ENCODE peak calls at places on chromosome 2, in five cellular contexts. One of them, this sample, is unnamed.

GRCh38 chr2:174779361-174779928 is 15.2 kb upstream of the CHRNA1 start:
- DNase-seq in LoVo: no peak
- DNase-seq in SK-N-MC: no peak
- DNase-seq in tibial artery: no peak
- DNase-seq in ovary: no peak
- DNase-seq in this sample: no peak

GRCh38 chr2:159639712-159640111 is 23.4 kb upstream of the BAZ2B start:
- DNase-seq in LoVo: no peak
- DNase-seq in SK-N-MC: no peak
- DNase-seq in tibial artery: no peak
- DNase-seq in ovary: no peak
- DNase-seq in this sample: no peak

GRCh38 chr2:127528487-127528886 is 2.2 kb upstream of the IWS1 start:
- DNase-seq in LoVo: no peak
- DNase-seq in SK-N-MC: no peak
- DNase-seq in tibial artery: no peak
- DNase-seq in ovary: no peak
- DNase-seq in this sample: no peak

GRCh38 chr2:69634197-69634821 is 9.2 kb downstream of the AAK1 start:
- DNase-seq in LoVo: no peak
- DNase-seq in SK-N-MC: no peak
- DNase-seq in tibial artery: no peak
- DNase-seq in ovary: no peak
- DNase-seq in this sample: no peak

GRCh38 chr2:176565641-176566323 is 296.5 kb downstream of the MTX2 start:
- DNase-seq in LoVo: no peak
- DNase-seq in SK-N-MC: no peak
- DNase-seq in tibial artery: peak
- DNase-seq in ovary: no peak
- DNase-seq in this sample: no peak

GRCh38 chr2:175468699-175469098 is 287.2 kb upstream of the ATP5MC3 start:
- DNase-seq in LoVo: no peak
- DNase-seq in SK-N-MC: no peak
- DNase-seq in tibial artery: no peak
- DNase-seq in ovary: no peak
- DNase-seq in this sample: no peak

GRCh38 chr2:39778233-39778632 is 825 bp downstream of the THUMPD2 start:
- DNase-seq in LoVo: no peak
- DNase-seq in SK-N-MC: no peak
- DNase-seq in tibial artery: no peak
- DNase-seq in ovary: no peak
- DNase-seq in this sample: no peak

GRCh38 chr2:203886579-203887230 is 19.1 kb downstream of the CTLA4 start:
- DNase-seq in LoVo: no peak
- DNase-seq in SK-N-MC: no peak
- DNase-seq in tibial artery: no peak
- DNase-seq in ovary: no peak
- DNase-seq in this sample: no peak

GRCh38 chr2:158099716-158100115 is 2.0 kb upstream of the UPP2 start:
- DNase-seq in LoVo: peak
- DNase-seq in SK-N-MC: no peak
- DNase-seq in tibial artery: no peak
- DNase-seq in ovary: no peak
- DNase-seq in this sample: no peak

GRCh38 chr2:224405841-224406370 is 4.0 kb upstream of the FAM124B start:
- DNase-seq in LoVo: no peak
- DNase-seq in SK-N-MC: no peak
- DNase-seq in tibial artery: no peak
- DNase-seq in ovary: no peak
- DNase-seq in this sample: no peak

GRCh38 chr2:72965770-72966430 is 48.6 kb downstream of the EMX1 start:
- DNase-seq in LoVo: no peak
- DNase-seq in SK-N-MC: no peak
- DNase-seq in tibial artery: no peak
- DNase-seq in ovary: no peak
- DNase-seq in this sample: no peak

GRCh38 chr2:20061476-20061875 is 10.0 kb upstream of the LAPTM4A start:
- DNase-seq in LoVo: no peak
- DNase-seq in SK-N-MC: no peak
- DNase-seq in tibial artery: no peak
- DNase-seq in ovary: no peak
- DNase-seq in this sample: no peak

GRCh38 chr2:73281244-73281643 is 3.0 kb downstream of the FBXO41 start:
- DNase-seq in LoVo: no peak
- DNase-seq in SK-N-MC: no peak
- DNase-seq in tibial artery: no peak
- DNase-seq in ovary: no peak
- DNase-seq in this sample: no peak

GRCh38 chr2:34910018-34910417 is 1310.9 kb upstream of the FAM98A start:
- DNase-seq in LoVo: no peak
- DNase-seq in SK-N-MC: no peak
- DNase-seq in tibial artery: no peak
- DNase-seq in ovary: no peak
- DNase-seq in this sample: no peak

GRCh38 chr2:221176666-221177065 is 395.4 kb downstream of the EPHA4 start:
- DNase-seq in LoVo: no peak
- DNase-seq in SK-N-MC: no peak
- DNase-seq in tibial artery: no peak
- DNase-seq in ovary: no peak
- DNase-seq in this sample: no peak

GRCh38 chr2:37349376-37349775 is 4.9 kb downstream of the QPCT start:
- DNase-seq in LoVo: no peak
- DNase-seq in SK-N-MC: no peak
- DNase-seq in tibial artery: no peak
- DNase-seq in ovary: no peak
- DNase-seq in this sample: no peak

GRCh38 chr2:70733428-70734185 is 34.4 kb downstream of the ADD2 start:
- DNase-seq in LoVo: no peak
- DNase-seq in SK-N-MC: no peak
- DNase-seq in tibial artery: no peak
- DNase-seq in ovary: no peak
- DNase-seq in this sample: no peak

GRCh38 chr2:233082222-233082933 is 22.2 kb downstream of the INPP5D start:
- DNase-seq in LoVo: no peak
- DNase-seq in SK-N-MC: no peak
- DNase-seq in tibial artery: no peak
- DNase-seq in ovary: no peak
- DNase-seq in this sample: no peak

GRCh38 chr2:232913903-232914302 is 43.8 kb downstream of the SNORC start:
- DNase-seq in LoVo: no peak
- DNase-seq in SK-N-MC: no peak
- DNase-seq in tibial artery: no peak
- DNase-seq in ovary: no peak
- DNase-seq in this sample: no peak

GRCh38 chr2:240925191-240925575 is 19.0 kb downstream of the CROCC2 start:
- DNase-seq in LoVo: no peak
- DNase-seq in SK-N-MC: no peak
- DNase-seq in tibial artery: peak
- DNase-seq in ovary: peak
- DNase-seq in this sample: peak

GRCh38 chr2:190713476-190713875 is 64.6 kb downstream of the NAB1 start:
- DNase-seq in LoVo: no peak
- DNase-seq in SK-N-MC: peak
- DNase-seq in tibial artery: no peak
- DNase-seq in ovary: no peak
- DNase-seq in this sample: no peak

GRCh38 chr2:17300141-17300540 is 218.1 kb downstream of the RAD51AP2 start:
- DNase-seq in LoVo: no peak
- DNase-seq in SK-N-MC: no peak
- DNase-seq in tibial artery: no peak
- DNase-seq in ovary: no peak
- DNase-seq in this sample: no peak

GRCh38 chr2:96549967-96550786 is 13.6 kb downstream of the ARID5A start:
- DNase-seq in LoVo: no peak
- DNase-seq in SK-N-MC: no peak
- DNase-seq in tibial artery: no peak
- DNase-seq in ovary: no peak
- DNase-seq in this sample: peak

GRCh38 chr2:146262606-146263005 is 1582.2 kb upstream of the ACVR2A start:
- DNase-seq in LoVo: no peak
- DNase-seq in SK-N-MC: no peak
- DNase-seq in tibial artery: no peak
- DNase-seq in ovary: no peak
- DNase-seq in this sample: no peak

GRCh38 chr2:23492337-23492675 is 107.3 kb downstream of the KLHL29 start:
- DNase-seq in LoVo: no peak
- DNase-seq in SK-N-MC: no peak
- DNase-seq in tibial artery: no peak
- DNase-seq in ovary: no peak
- DNase-seq in this sample: no peak

GRCh38 chr2:20104900-20105545 is 53.6 kb upstream of the LAPTM4A start:
- DNase-seq in LoVo: no peak
- DNase-seq in SK-N-MC: no peak
- DNase-seq in tibial artery: no peak
- DNase-seq in ovary: no peak
- DNase-seq in this sample: no peak

GRCh38 chr2:54664238-54664786 is 59.1 kb upstream of the EML6 start:
- DNase-seq in LoVo: no peak
- DNase-seq in SK-N-MC: no peak
- DNase-seq in tibial artery: no peak
- DNase-seq in ovary: no peak
- DNase-seq in this sample: no peak

GRCh38 chr2:216485745-216486144 is 12.9 kb upstream of the RPL37A start:
- DNase-seq in LoVo: no peak
- DNase-seq in SK-N-MC: no peak
- DNase-seq in tibial artery: no peak
- DNase-seq in ovary: no peak
- DNase-seq in this sample: no peak

GRCh38 chr2:121480826-121481225 is 49.9 kb upstream of the RNU4ATAC start:
- DNase-seq in LoVo: no peak
- DNase-seq in SK-N-MC: peak
- DNase-seq in tibial artery: no peak
- DNase-seq in ovary: peak
- DNase-seq in this sample: no peak